ENCODE peak calls at places on chromosome 17, in eight cellular contexts. C, G, K, J, E, N, S and T are unnamed samples.

GRCh38 chr17:79043191-79043930 is 19.4 kb downstream of the C1QTNF1 start:
- DNase-seq in C (no peak), G (no peak), K (no peak), J (no peak), E (no peak), N (no peak), S (no peak), T (no peak)

GRCh38 chr17:78514521-78514920 is 62.7 kb downstream of the DNAH17 start:
- DNase-seq in C (no peak), G (no peak), K (no peak), J (no peak), E (no peak), N (no peak), S (no peak), T (no peak)

GRCh38 chr17:82371333-82372062 is at the start of gene UTS2R:
- DNase-seq in C (no peak), G (no peak), K (no peak), J (no peak), E (no peak), N (no peak), S (no peak), T (no peak)

GRCh38 chr17:16354585-16354984 is 1.3 kb upstream of the CENPV start:
- DNase-seq in C (no peak), G (no peak), K (no peak), J (no peak), E (no peak), N (no peak), S (no peak), T (no peak)

GRCh38 chr17:17440938-17441730 is 35.7 kb upstream of the MED9 start:
- DNase-seq in C (no peak), G (no peak), K (no peak), J (no peak), E (no peak), N (no peak), S (no peak), T (no peak)

GRCh38 chr17:10547351-10547750 is 2.1 kb downstream of the MYH2 start:
- DNase-seq in C (no peak), G (no peak), K (no peak), J (peak; percentile 66), E (no peak), N (no peak), S (no peak), T (no peak)

GRCh38 chr17:74373838-74374606 is 6.7 kb downstream of the GPR142 start:
- DNase-seq in C (no peak), G (no peak), K (no peak), J (no peak), E (no peak), N (peak; percentile 25), S (peak; percentile 48), T (no peak)

GRCh38 chr17:17710728-17711541 is 29.7 kb downstream of the RAI1 start:
- DNase-seq in C (no peak), G (peak; percentile 91), K (no peak), J (peak; percentile 97), E (no peak), N (no peak), S (peak; percentile 86), T (peak; percentile 87)

GRCh38 chr17:312476-313148 is 40.0 kb downstream of the RPH3AL start:
- DNase-seq in C (no peak), G (no peak), K (no peak), J (no peak), E (no peak), N (no peak), S (no peak), T (no peak)

GRCh38 chr17:63542942-63543821 is 7.1 kb upstream of the DCAF7 start:
- DNase-seq in C (no peak), G (no peak), K (no peak), J (no peak), E (no peak), N (no peak), S (peak; percentile 75), T (peak; percentile 3)

GRCh38 chr17:14693382-14693781 is 392.5 kb downstream of the HS3ST3B1 start:
- DNase-seq in C (no peak), G (no peak), K (no peak), J (no peak), E (no peak), N (no peak), S (no peak), T (no peak)

GRCh38 chr17:43873815-43874214 is 26.8 kb downstream of the CD300LG start:
- DNase-seq in C (no peak), G (no peak), K (no peak), J (no peak), E (no peak), N (no peak), S (no peak), T (no peak)

GRCh38 chr17:45411348-45412105 is 21.1 kb downstream of the ARHGAP27 start:
- DNase-seq in C (no peak), G (no peak), K (no peak), J (no peak), E (no peak), N (no peak), S (no peak), T (no peak)

GRCh38 chr17:36072431-36073121 is 8.5 kb downstream of the CCL18 start:
- DNase-seq in C (peak; percentile 48), G (peak; percentile 10), K (peak; percentile 88), J (peak; percentile 14), E (peak; percentile 45), N (no peak), S (peak; percentile 32), T (peak; percentile 61)

GRCh38 chr17:67671492-67671891 is 46.2 kb upstream of the NOL11 start:
- DNase-seq in C (no peak), G (no peak), K (no peak), J (no peak), E (no peak), N (no peak), S (no peak), T (no peak)

GRCh38 chr17:38584350-38584925 is 21.3 kb downstream of the SRCIN1 start:
- DNase-seq in C (peak; percentile 39), G (peak; percentile 48), K (peak; percentile 78), J (peak; percentile 56), E (peak; percentile 53), N (peak; percentile 56), S (peak; percentile 59), T (peak; percentile 87)

GRCh38 chr17:78419970-78420820 is 41.7 kb downstream of the PGS1 start:
- DNase-seq in C (no peak), G (no peak), K (no peak), J (no peak), E (peak; percentile 47), N (peak; percentile 41), S (no peak), T (peak; percentile 52)

GRCh38 chr17:76548378-76549214 is 8.8 kb downstream of the PRCD start:
- DNase-seq in C (no peak), G (no peak), K (no peak), J (no peak), E (no peak), N (no peak), S (no peak), T (no peak)

GRCh38 chr17:46264456-46265198 is 30.3 kb upstream of the LRRC37A start:
- DNase-seq in C (no peak), G (peak; percentile 81), K (no peak), J (peak; percentile 81), E (no peak), N (no peak), S (no peak), T (peak; percentile 87)

GRCh38 chr17:31251075-31251474 is 46.0 kb downstream of the OMG start:
- DNase-seq in C (no peak), G (no peak), K (no peak), J (no peak), E (no peak), N (no peak), S (no peak), T (no peak)

GRCh38 chr17:57004944-57005579 is 27.1 kb downstream of the SCPEP1 start:
- DNase-seq in C (no peak), G (no peak), K (no peak), J (no peak), E (no peak), N (no peak), S (no peak), T (no peak)

GRCh38 chr17:2094891-2095535 is 40.1 kb downstream of the HIC1 start:
- DNase-seq in C (no peak), G (peak; percentile 15), K (no peak), J (no peak), E (peak; percentile 70), N (peak; percentile 75), S (peak; percentile 55), T (peak; percentile 54)

GRCh38 chr17:1089915-1090314 is 89.9 kb downstream of the ABR start:
- DNase-seq in C (no peak), G (no peak), K (no peak), J (no peak), E (no peak), N (no peak), S (no peak), T (no peak)

GRCh38 chr17:8650119-8650499 is 19.6 kb upstream of the MYH10 start:
- DNase-seq in C (no peak), G (no peak), K (no peak), J (no peak), E (no peak), N (no peak), S (no peak), T (no peak)

GRCh38 chr17:50836826-50837225 is 1.4 kb downstream of the WFIKKN2 start:
- DNase-seq in C (no peak), G (no peak), K (no peak), J (no peak), E (no peak), N (no peak), S (no peak), T (no peak)

GRCh38 chr17:75753514-75754377 is 11.2 kb downstream of the GALK1 start:
- DNase-seq in C (peak; percentile 68), G (peak; percentile 71), K (peak; percentile 85), J (no peak), E (peak; percentile 81), N (peak; percentile 78), S (peak; percentile 60), T (peak; percentile 94)

GRCh38 chr17:21163101-21163500 is 36.3 kb downstream of the DHRS7B start:
- DNase-seq in C (no peak), G (no peak), K (no peak), J (no peak), E (no peak), N (no peak), S (no peak), T (no peak)

GRCh38 chr17:57670769-57671545 is 74.1 kb downstream of the CCDC182 start:
- DNase-seq in C (no peak), G (no peak), K (peak; percentile 30), J (no peak), E (no peak), N (no peak), S (no peak), T (no peak)

GRCh38 chr17:52442350-52442749 is 283.8 kb upstream of the CA10 start:
- DNase-seq in C (no peak), G (no peak), K (no peak), J (no peak), E (no peak), N (no peak), S (no peak), T (no peak)

GRCh38 chr17:40806131-40806530 is 6.4 kb upstream of the KRT28 start:
- DNase-seq in C (no peak), G (no peak), K (no peak), J (no peak), E (no peak), N (no peak), S (no peak), T (no peak)

GRCh38 chr17:4341616-4341977 is 24.9 kb downstream of the UBE2G1 start:
- DNase-seq in C (no peak), G (no peak), K (no peak), J (no peak), E (no peak), N (no peak), S (no peak), T (no peak)

GRCh38 chr17:66423436-66423922 is 121.1 kb downstream of the PRKCA start:
- DNase-seq in C (no peak), G (no peak), K (no peak), J (peak; percentile 11), E (no peak), N (no peak), S (no peak), T (no peak)

GRCh38 chr17:58986005-58986404 is 120.7 kb downstream of the TRIM37 start:
- DNase-seq in C (no peak), G (no peak), K (no peak), J (no peak), E (no peak), N (no peak), S (no peak), T (no peak)

GRCh38 chr17:56710986-56711385 is 117.5 kb downstream of the NOG start:
- DNase-seq in C (no peak), G (no peak), K (no peak), J (peak; percentile 77), E (no peak), N (no peak), S (no peak), T (no peak)